ENCODE peak calls at places on chromosomes 4 and X, in seven cellular contexts. One of them, this sample, is unnamed.

GRCh38 chr4:7210818-7211217 is 18.5 kb downstream of the SORCS2 start:
- DNase-seq in ovary: no peak
- DNase-seq in WERI-Rb-1: no peak
- DNase-seq in endothelial cell of umbilical vein: no peak
- DNase-seq in CD8-positive, alpha-beta memory T cell: no peak
- DNase-seq in ascending aorta: no peak
- DNase-seq in HCT116: no peak
- DNase-seq in this sample: no peak

GRCh38 chrX:44506688-44507087 is 36.0 kb downstream of the FUNDC1 start:
- DNase-seq in ascending aorta: no peak
- DNase-seq in ovary: no peak
- DNase-seq in WERI-Rb-1: no peak
- DNase-seq in HCT116: no peak
- DNase-seq in endothelial cell of umbilical vein: no peak
- DNase-seq in CD8-positive, alpha-beta memory T cell: no peak
- DNase-seq in this sample: no peak

GRCh38 chr4:185500035-185500434 is 28.5 kb upstream of the CCDC110 start:
- DNase-seq in ascending aorta: no peak
- DNase-seq in WERI-Rb-1: no peak
- DNase-seq in HCT116: no peak
- DNase-seq in endothelial cell of umbilical vein: no peak
- DNase-seq in ovary: no peak
- DNase-seq in CD8-positive, alpha-beta memory T cell: no peak
- DNase-seq in this sample: no peak

GRCh38 chr4:182806259-182807252 is 110.6 kb downstream of the DCTD start:
- DNase-seq in ovary: peak; percentile 85
- DNase-seq in WERI-Rb-1: peak; percentile 88
- DNase-seq in ascending aorta: no peak
- DNase-seq in CD8-positive, alpha-beta memory T cell: peak; percentile 38
- DNase-seq in HCT116: peak; percentile 21
- DNase-seq in endothelial cell of umbilical vein: peak; percentile 79
- DNase-seq in this sample: peak; percentile 86

GRCh38 chr4:78926825-78927224 is 12.4 kb downstream of the PAQR3 start:
- DNase-seq in CD8-positive, alpha-beta memory T cell: no peak
- DNase-seq in ascending aorta: no peak
- DNase-seq in endothelial cell of umbilical vein: no peak
- DNase-seq in WERI-Rb-1: no peak
- DNase-seq in ovary: no peak
- DNase-seq in HCT116: no peak
- DNase-seq in this sample: no peak

GRCh38 chr4:71550220-71551190 is 211.7 kb downstream of the SLC4A4 start:
- DNase-seq in CD8-positive, alpha-beta memory T cell: no peak
- DNase-seq in HCT116: no peak
- DNase-seq in WERI-Rb-1: no peak
- DNase-seq in ascending aorta: no peak
- DNase-seq in ovary: no peak
- DNase-seq in endothelial cell of umbilical vein: no peak
- DNase-seq in this sample: no peak

GRCh38 chr4:164856396-164856795 is 20.6 kb upstream of the APELA start:
- DNase-seq in CD8-positive, alpha-beta memory T cell: no peak
- DNase-seq in WERI-Rb-1: no peak
- DNase-seq in ovary: no peak
- DNase-seq in ascending aorta: no peak
- DNase-seq in endothelial cell of umbilical vein: no peak
- DNase-seq in HCT116: no peak
- DNase-seq in this sample: no peak

GRCh38 chrX:28189011-28189410 is 207.8 kb upstream of the DCAF8L1 start:
- DNase-seq in WERI-Rb-1: no peak
- DNase-seq in CD8-positive, alpha-beta memory T cell: no peak
- DNase-seq in ascending aorta: no peak
- DNase-seq in ovary: no peak
- DNase-seq in endothelial cell of umbilical vein: peak; percentile 67
- DNase-seq in HCT116: peak; percentile 51
- DNase-seq in this sample: no peak

GRCh38 chr4:40317921-40318658 is 17.0 kb upstream of the CHRNA9 start:
- DNase-seq in ascending aorta: no peak
- DNase-seq in ovary: no peak
- DNase-seq in CD8-positive, alpha-beta memory T cell: no peak
- DNase-seq in HCT116: no peak
- DNase-seq in WERI-Rb-1: no peak
- DNase-seq in endothelial cell of umbilical vein: no peak
- DNase-seq in this sample: no peak

GRCh38 chrX:44698328-44698727 is 145.5 kb upstream of the DUSP21 start:
- DNase-seq in endothelial cell of umbilical vein: no peak
- DNase-seq in HCT116: no peak
- DNase-seq in WERI-Rb-1: no peak
- DNase-seq in ascending aorta: no peak
- DNase-seq in ovary: no peak
- DNase-seq in CD8-positive, alpha-beta memory T cell: no peak
- DNase-seq in this sample: no peak

GRCh38 chr4:143085224-143085623 is 99.5 kb upstream of the USP38 start:
- DNase-seq in HCT116: no peak
- DNase-seq in ovary: no peak
- DNase-seq in CD8-positive, alpha-beta memory T cell: no peak
- DNase-seq in endothelial cell of umbilical vein: peak; percentile 2
- DNase-seq in WERI-Rb-1: no peak
- DNase-seq in ascending aorta: no peak
- DNase-seq in this sample: no peak

GRCh38 chrX:40883021-40883619 is 147.8 kb upstream of the MED14 start:
- DNase-seq in endothelial cell of umbilical vein: no peak
- DNase-seq in HCT116: no peak
- DNase-seq in ascending aorta: no peak
- DNase-seq in WERI-Rb-1: no peak
- DNase-seq in CD8-positive, alpha-beta memory T cell: no peak
- DNase-seq in ovary: no peak
- DNase-seq in this sample: no peak

GRCh38 chr4:23422878-23423277 is 467.0 kb downstream of the PPARGC1A start:
- DNase-seq in ascending aorta: no peak
- DNase-seq in ovary: no peak
- DNase-seq in CD8-positive, alpha-beta memory T cell: no peak
- DNase-seq in WERI-Rb-1: no peak
- DNase-seq in endothelial cell of umbilical vein: no peak
- DNase-seq in HCT116: no peak
- DNase-seq in this sample: no peak

GRCh38 chrX:152206426-152206825 is 68.0 kb upstream of the MAGEA10 start:
- DNase-seq in CD8-positive, alpha-beta memory T cell: no peak
- DNase-seq in HCT116: no peak
- DNase-seq in ovary: no peak
- DNase-seq in ascending aorta: no peak
- DNase-seq in endothelial cell of umbilical vein: no peak
- DNase-seq in WERI-Rb-1: no peak
- DNase-seq in this sample: no peak

GRCh38 chrX:153494541-153495361 is at the start of gene BGN:
- DNase-seq in ovary: peak; percentile 69
- DNase-seq in HCT116: no peak
- DNase-seq in endothelial cell of umbilical vein: peak; percentile 81
- DNase-seq in WERI-Rb-1: peak; percentile 92
- DNase-seq in ascending aorta: no peak
- DNase-seq in CD8-positive, alpha-beta memory T cell: no peak
- DNase-seq in this sample: peak; percentile 80

GRCh38 chr4:38610844-38611550 is 53.0 kb upstream of the KLF3 start:
- DNase-seq in HCT116: no peak
- DNase-seq in endothelial cell of umbilical vein: no peak
- DNase-seq in CD8-positive, alpha-beta memory T cell: no peak
- DNase-seq in ascending aorta: no peak
- DNase-seq in ovary: peak; percentile 52
- DNase-seq in WERI-Rb-1: no peak
- DNase-seq in this sample: no peak

GRCh38 chrX:137550561-137551305 is 15.2 kb upstream of the ZIC3 start:
- DNase-seq in ascending aorta: no peak
- DNase-seq in HCT116: no peak
- DNase-seq in endothelial cell of umbilical vein: no peak
- DNase-seq in WERI-Rb-1: no peak
- DNase-seq in ovary: no peak
- DNase-seq in CD8-positive, alpha-beta memory T cell: no peak
- DNase-seq in this sample: no peak

GRCh38 chrX:19627533-19627932 is 112.2 kb upstream of the MAP3K15 start:
- DNase-seq in WERI-Rb-1: no peak
- DNase-seq in CD8-positive, alpha-beta memory T cell: peak; percentile 6
- DNase-seq in HCT116: no peak
- DNase-seq in ascending aorta: no peak
- DNase-seq in endothelial cell of umbilical vein: no peak
- DNase-seq in ovary: no peak
- DNase-seq in this sample: no peak

GRCh38 chr4:69323284-69323683 is 43.0 kb downstream of the UGT2B28 start:
- DNase-seq in ascending aorta: no peak
- DNase-seq in CD8-positive, alpha-beta memory T cell: no peak
- DNase-seq in endothelial cell of umbilical vein: no peak
- DNase-seq in WERI-Rb-1: no peak
- DNase-seq in ovary: no peak
- DNase-seq in HCT116: no peak
- DNase-seq in this sample: no peak

GRCh38 chr4:69039071-69039470 is 57.2 kb upstream of the UGT2B7 start:
- DNase-seq in ovary: no peak
- DNase-seq in HCT116: no peak
- DNase-seq in ascending aorta: no peak
- DNase-seq in CD8-positive, alpha-beta memory T cell: no peak
- DNase-seq in WERI-Rb-1: no peak
- DNase-seq in endothelial cell of umbilical vein: no peak
- DNase-seq in this sample: no peak

GRCh38 chr4:139076016-139076744 is 60.6 kb downstream of the NOCT start:
- DNase-seq in ovary: no peak
- DNase-seq in CD8-positive, alpha-beta memory T cell: no peak
- DNase-seq in HCT116: no peak
- DNase-seq in WERI-Rb-1: no peak
- DNase-seq in endothelial cell of umbilical vein: no peak
- DNase-seq in ascending aorta: no peak
- DNase-seq in this sample: no peak

GRCh38 chr4:8176547-8177399 is 18.2 kb upstream of the ABLIM2 start:
- DNase-seq in WERI-Rb-1: peak; percentile 64
- DNase-seq in ovary: no peak
- DNase-seq in HCT116: peak; percentile 19
- DNase-seq in CD8-positive, alpha-beta memory T cell: peak; percentile 36
- DNase-seq in ascending aorta: no peak
- DNase-seq in endothelial cell of umbilical vein: peak; percentile 45
- DNase-seq in this sample: peak; percentile 82

GRCh38 chr4:74544655-74545361 is 99.9 kb downstream of the AREG start:
- DNase-seq in HCT116: no peak
- DNase-seq in ovary: no peak
- DNase-seq in CD8-positive, alpha-beta memory T cell: no peak
- DNase-seq in WERI-Rb-1: no peak
- DNase-seq in endothelial cell of umbilical vein: peak; percentile 35
- DNase-seq in ascending aorta: no peak
- DNase-seq in this sample: no peak

GRCh38 chr4:80875642-80876041 is 154.9 kb upstream of the BMP3 start:
- DNase-seq in ascending aorta: no peak
- DNase-seq in WERI-Rb-1: no peak
- DNase-seq in ovary: no peak
- DNase-seq in HCT116: no peak
- DNase-seq in CD8-positive, alpha-beta memory T cell: no peak
- DNase-seq in endothelial cell of umbilical vein: no peak
- DNase-seq in this sample: no peak

GRCh38 chrX:118536687-118537461 is 41.3 kb downstream of the DOCK11 start:
- DNase-seq in HCT116: no peak
- DNase-seq in endothelial cell of umbilical vein: peak; percentile 0
- DNase-seq in ascending aorta: no peak
- DNase-seq in ovary: no peak
- DNase-seq in WERI-Rb-1: no peak
- DNase-seq in CD8-positive, alpha-beta memory T cell: peak; percentile 36
- DNase-seq in this sample: peak; percentile 16

GRCh38 chr4:174314770-174315169 is 31.1 kb downstream of the CEP44 start:
- DNase-seq in ascending aorta: no peak
- DNase-seq in CD8-positive, alpha-beta memory T cell: no peak
- DNase-seq in ovary: no peak
- DNase-seq in WERI-Rb-1: peak; percentile 49
- DNase-seq in endothelial cell of umbilical vein: no peak
- DNase-seq in HCT116: no peak
- DNase-seq in this sample: peak; percentile 63

GRCh38 chr4:81504685-81505598 is 33.2 kb upstream of the RASGEF1B start:
- DNase-seq in WERI-Rb-1: peak; percentile 44
- DNase-seq in CD8-positive, alpha-beta memory T cell: peak; percentile 48
- DNase-seq in endothelial cell of umbilical vein: peak; percentile 9
- DNase-seq in ascending aorta: peak; percentile 39
- DNase-seq in ovary: no peak
- DNase-seq in HCT116: no peak
- DNase-seq in this sample: no peak

DNA sequence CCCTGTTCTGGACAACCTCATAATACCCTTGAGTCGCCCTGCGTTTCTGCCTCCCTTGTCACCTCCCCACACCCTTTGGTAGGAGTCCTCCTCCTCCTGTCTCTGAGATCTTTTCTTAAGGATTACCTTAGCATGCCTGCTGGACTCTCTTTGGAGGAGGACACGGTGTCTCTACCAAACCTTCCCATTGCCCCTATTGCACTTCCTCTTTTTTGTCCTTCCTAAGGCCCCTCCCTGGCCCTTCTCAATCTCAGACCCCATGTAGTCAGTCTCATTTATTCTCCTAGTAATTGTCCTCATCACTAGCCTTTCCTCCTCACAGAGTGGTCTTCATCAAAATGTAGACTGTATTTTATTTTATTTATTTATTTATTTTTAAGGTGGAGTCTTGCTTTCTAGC is 335.0 kb upstream of the SFRP2 start:
- DNase-seq in endothelial cell of umbilical vein: no peak
- DNase-seq in ovary: no peak
- DNase-seq in HCT116: no peak
- DNase-seq in WERI-Rb-1: no peak
- DNase-seq in ascending aorta: no peak
- DNase-seq in CD8-positive, alpha-beta memory T cell: no peak
- DNase-seq in this sample: no peak
- H3K9me3 ChIP-seq in endothelial cell of umbilical vein: peaks cover 9% of the 10 kb centered on the region
- H3K9me3 ChIP-seq in ovary: no peaks in the 10 kb centered on the region
- H3K9me3 ChIP-seq in HCT116: no peaks in the 10 kb centered on the region
- H3K9me3 ChIP-seq in WERI-Rb-1: peaks cover 8% of the 10 kb centered on the region
- H3K9me3 ChIP-seq in ascending aorta: no peaks in the 10 kb centered on the region
- H3K9me3 ChIP-seq in CD8-positive, alpha-beta memory T cell: no peaks in the 10 kb centered on the region
- H3K9me3 ChIP-seq in this sample: no peaks in the 10 kb centered on the region

GRCh38 chrX:41900321-41900720 is 23.0 kb downstream of the CASK start:
- DNase-seq in ovary: no peak
- DNase-seq in CD8-positive, alpha-beta memory T cell: no peak
- DNase-seq in ascending aorta: no peak
- DNase-seq in HCT116: no peak
- DNase-seq in WERI-Rb-1: no peak
- DNase-seq in endothelial cell of umbilical vein: no peak
- DNase-seq in this sample: no peak
- H3K9me3 ChIP-seq in ovary: no peaks in the 10 kb centered on the region
- H3K9me3 ChIP-seq in CD8-positive, alpha-beta memory T cell: peaks cover 3% of the 10 kb centered on the region
- H3K9me3 ChIP-seq in ascending aorta: peaks cover 10% of the 10 kb centered on the region
- H3K9me3 ChIP-seq in HCT116: no peaks in the 10 kb centered on the region
- H3K9me3 ChIP-seq in WERI-Rb-1: peaks cover 6% of the 10 kb centered on the region
- H3K9me3 ChIP-seq in endothelial cell of umbilical vein: no peaks in the 10 kb centered on the region
- H3K9me3 ChIP-seq in this sample: no peaks in the 10 kb centered on the region

DNA sequence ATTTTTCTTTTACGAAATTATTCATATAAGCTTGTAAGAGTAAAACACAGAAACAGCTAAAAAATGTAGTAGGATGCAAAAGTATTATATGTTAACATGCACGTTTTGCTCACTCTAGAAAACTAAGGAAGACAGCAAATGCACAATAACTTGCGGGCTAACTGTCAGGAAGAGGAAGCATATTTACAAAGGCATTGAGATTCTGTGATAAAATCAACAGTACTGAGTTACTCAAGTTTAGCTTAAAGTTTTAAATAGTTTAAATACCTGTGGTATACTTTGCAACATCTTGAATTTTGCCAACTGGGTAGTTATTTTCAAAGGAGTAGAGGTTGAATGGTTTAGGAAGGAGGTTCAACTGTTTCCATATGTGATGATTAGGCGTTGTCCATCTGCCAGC is 37.0 kb downstream of the SH2D1A start:
- DNase-seq in ascending aorta: no peak
- DNase-seq in CD8-positive, alpha-beta memory T cell: no peak
- DNase-seq in HCT116: no peak
- DNase-seq in ovary: no peak
- DNase-seq in WERI-Rb-1: no peak
- DNase-seq in endothelial cell of umbilical vein: no peak
- DNase-seq in this sample: no peak
- H3K9me3 ChIP-seq in ascending aorta: no peaks in the 10 kb centered on the region
- H3K9me3 ChIP-seq in CD8-positive, alpha-beta memory T cell: no peaks in the 10 kb centered on the region
- H3K9me3 ChIP-seq in HCT116: no peaks in the 10 kb centered on the region
- H3K9me3 ChIP-seq in ovary: no peaks in the 10 kb centered on the region
- H3K9me3 ChIP-seq in WERI-Rb-1: no peaks in the 10 kb centered on the region
- H3K9me3 ChIP-seq in endothelial cell of umbilical vein: no peaks in the 10 kb centered on the region
- H3K9me3 ChIP-seq in this sample: no peaks in the 10 kb centered on the region

GRCh38 chr4:167578906-167579305 is 344.6 kb upstream of the SPOCK3 start:
- DNase-seq in ascending aorta: no peak
- DNase-seq in CD8-positive, alpha-beta memory T cell: no peak
- DNase-seq in WERI-Rb-1: no peak
- DNase-seq in endothelial cell of umbilical vein: no peak
- DNase-seq in HCT116: peak; percentile 13
- DNase-seq in ovary: no peak
- DNase-seq in this sample: no peak
- H3K9me3 ChIP-seq in ascending aorta: no peaks in the 10 kb centered on the region
- H3K9me3 ChIP-seq in CD8-positive, alpha-beta memory T cell: no peaks in the 10 kb centered on the region
- H3K9me3 ChIP-seq in WERI-Rb-1: peaks cover 5% of the 10 kb centered on the region
- H3K9me3 ChIP-seq in endothelial cell of umbilical vein: no peaks in the 10 kb centered on the region
- H3K9me3 ChIP-seq in HCT116: no peaks in the 10 kb centered on the region
- H3K9me3 ChIP-seq in ovary: no peaks in the 10 kb centered on the region
- H3K9me3 ChIP-seq in this sample: no peaks in the 10 kb centered on the region